ENCODE peak calls at places on chromosome 15, in seven cellular contexts. L is breast epithelium, O is SK-N-SH, C is H1, F is stomach, D is K562, U is GM23338. S is an unnamed sample.

GRCh38 chr15:42364529-42364928 is 5.2 kb downstream of the CAPN3 start:
- DNase-seq in L (no peak), O (no peak), C (no peak), F (no peak), D (no peak), U (no peak), S (no peak)

GRCh38 chr15:64334530-64334929 is 21.4 kb downstream of the CSNK1G1 start:
- DNase-seq in L (no peak), O (no peak), C (peak; percentile 7), F (no peak), D (no peak), U (peak; percentile 72), S (no peak)

GRCh38 chr15:28101983-28102441 is 2.9 kb upstream of the OCA2 start:
- DNase-seq in L (no peak), O (no peak), C (no peak), F (no peak), D (no peak), U (no peak), S (no peak)

GRCh38 chr15:88613074-88613944 is 7.8 kb upstream of the AEN start:
- DNase-seq in L (no peak), O (no peak), C (peak; percentile 70), F (no peak), D (no peak), U (peak; percentile 90), S (no peak)

GRCh38 chr15:71752085-71752484 is 58.3 kb upstream of the NR2E3 start:
- DNase-seq in L (no peak), O (no peak), C (no peak), F (no peak), D (no peak), U (no peak), S (no peak)

GRCh38 chr15:35256555-35256954 is 171.5 kb upstream of the NANOGP8 start:
- DNase-seq in L (no peak), O (no peak), C (no peak), F (no peak), D (no peak), U (no peak), S (no peak)

GRCh38 chr15:25478313-25478712 is 39.5 kb upstream of the UBE3A start:
- DNase-seq in L (no peak), O (no peak), C (no peak), F (no peak), D (no peak), U (no peak), S (no peak)

GRCh38 chr15:31484986-31485385 is 158.4 kb downstream of the KLF13 start:
- DNase-seq in L (no peak), O (no peak), C (no peak), F (peak; percentile 11), D (no peak), U (no peak), S (no peak)

GRCh38 chr15:93152264-93152884 is 63.4 kb upstream of the RGMA start:
- DNase-seq in L (no peak), O (no peak), C (no peak), F (no peak), D (no peak), U (no peak), S (no peak)
- TF ChIP-seq POLR2AphosphoS5 in L (no peak), O (no peak), C (no peak), F (no peak), D (no peak), U (no peak), S (no peak)

GRCh38 chr15:78077053-78077859 is at the start of gene TBC1D2B:
- DNase-seq in L (no peak), O (peak; percentile 94), C (no peak), F (peak; percentile 70), D (peak; percentile 80), U (peak; percentile 81), S (no peak)

GRCh38 chr15:78073026-78073425 is 4.5 kb downstream of the TBC1D2B start:
- DNase-seq in L (no peak), O (no peak), C (no peak), F (no peak), D (no peak), U (no peak), S (no peak)

GRCh38 chr15:78076231-78077052 is 1.1 kb downstream of the TBC1D2B start:
- DNase-seq in L (no peak), O (peak; percentile 44), C (no peak), F (no peak), D (no peak), U (peak; percentile 31), S (no peak)

GRCh38 chr15:78077860-78078187 is 313 bp upstream of the TBC1D2B start:
- DNase-seq in L (no peak), O (no peak), C (no peak), F (no peak), D (no peak), U (no peak), S (no peak)

DNA sequence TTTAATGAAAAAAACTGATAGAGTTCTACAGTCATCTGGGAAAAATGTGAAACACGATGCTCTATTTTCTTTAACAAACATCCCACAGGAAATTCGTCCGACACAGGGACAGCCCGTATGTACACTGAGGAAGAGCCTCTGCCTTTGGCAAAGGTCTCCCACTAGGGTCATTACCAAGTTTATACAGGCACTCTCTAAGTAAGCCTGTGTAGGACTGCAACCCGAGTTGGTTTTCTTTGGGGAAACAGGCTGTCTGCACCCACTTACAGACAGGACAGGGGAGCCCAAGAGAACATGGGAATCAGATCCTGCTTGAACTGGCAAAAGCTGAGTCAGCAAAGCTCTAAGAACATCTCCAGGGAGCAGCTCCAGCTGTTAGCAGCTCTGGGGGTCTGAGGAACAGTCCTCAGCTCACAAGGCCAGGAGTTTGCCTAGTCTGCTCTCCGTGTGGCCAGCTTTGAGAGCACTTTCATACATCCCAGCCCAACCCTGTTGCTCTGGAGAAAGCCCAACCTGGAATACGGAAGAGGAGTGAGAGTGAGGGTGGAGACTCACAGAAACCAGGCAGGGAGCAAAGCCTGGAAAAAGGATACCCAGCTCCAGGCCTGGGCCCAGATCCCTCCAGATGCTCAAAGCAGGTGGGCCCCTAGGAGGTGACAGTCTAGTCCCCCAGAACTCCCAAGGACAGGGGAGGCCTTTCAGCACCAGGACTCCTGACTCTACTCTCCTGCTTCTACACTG is 1.9 kb downstream of the TBC1D2B start:
- DNase-seq in L (no peak), O (no peak), C (peak; percentile 23), F (peak; percentile 64), D (no peak), U (peak; percentile 83), S (no peak)
- H3K4me1 ChIP-seq in L (no peaks in the 10 kb centered on the region), O (peaks cover 20% of the 10 kb centered on the region), C (peaks cover 6% of the 10 kb centered on the region), F (peaks cover 48% of the 10 kb centered on the region), D (peaks cover 17% of the 10 kb centered on the region), U (peaks cover 34% of the 10 kb centered on the region), S (peaks cover 68% of the 10 kb centered on the region)

DNA sequence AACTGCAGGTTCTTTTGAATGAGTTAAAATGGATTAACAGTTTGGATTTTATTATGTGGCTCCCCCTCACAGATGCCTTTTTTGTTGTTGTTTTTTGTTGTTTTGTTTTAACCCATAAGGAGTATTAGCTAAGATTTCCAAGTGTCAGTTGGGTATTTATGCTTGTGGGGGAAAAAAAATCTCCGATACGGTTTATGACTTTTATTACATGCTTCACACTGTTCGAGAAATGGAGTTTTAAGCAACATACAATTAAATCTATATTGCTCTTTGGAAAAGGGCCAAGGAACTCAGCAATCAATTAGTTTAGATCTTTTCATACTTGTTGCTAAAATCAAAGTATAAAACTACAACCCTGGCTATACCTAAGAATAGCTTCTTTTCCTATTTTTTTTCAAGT is 15.9 kb downstream of the NR2F2 start:
- DNase-seq in L (no peak), O (no peak), C (no peak), F (no peak), D (no peak), U (no peak), S (no peak)
- H3K27me3 ChIP-seq in L (no peaks in the 10 kb centered on the region), O (peaks cover 50% of the 10 kb centered on the region), C (peaks cover 96% of the 10 kb centered on the region), F (peaks cover 5% of the 10 kb centered on the region), D (no peaks in the 10 kb centered on the region), U (peaks cover 100% of the 10 kb centered on the region), S (no peaks in the 10 kb centered on the region)

GRCh38 chr15:75650908-75651809 is 3.4 kb downstream of the SNX33 start:
- DNase-seq in L (no peak), O (no peak), C (no peak), F (peak; percentile 44), D (peak; percentile 89), U (no peak), S (no peak)
- TF ChIP-seq POLR2AphosphoS5 in L (no peak), O (no peak), C (no peak), F (peak; percentile 12), D (no peak), U (no peak), S (peak; percentile 41)

GRCh38 chr15:93059442-93059841 is 29.6 kb downstream of the RGMA start:
- DNase-seq in L (no peak), O (no peak), C (no peak), F (no peak), D (no peak), U (no peak), S (no peak)

GRCh38 chr15:93057618-93058017 is 31.4 kb downstream of the RGMA start:
- DNase-seq in L (no peak), O (no peak), C (no peak), F (no peak), D (no peak), U (no peak), S (no peak)

GRCh38 chr15:93060336-93061248 is 28.4 kb downstream of the RGMA start:
- DNase-seq in L (no peak), O (no peak), C (no peak), F (no peak), D (no peak), U (no peak), S (no peak)

GRCh38 chr15:93058128-93058527 is 30.9 kb downstream of the RGMA start:
- DNase-seq in L (no peak), O (no peak), C (no peak), F (no peak), D (no peak), U (no peak), S (no peak)

DNA sequence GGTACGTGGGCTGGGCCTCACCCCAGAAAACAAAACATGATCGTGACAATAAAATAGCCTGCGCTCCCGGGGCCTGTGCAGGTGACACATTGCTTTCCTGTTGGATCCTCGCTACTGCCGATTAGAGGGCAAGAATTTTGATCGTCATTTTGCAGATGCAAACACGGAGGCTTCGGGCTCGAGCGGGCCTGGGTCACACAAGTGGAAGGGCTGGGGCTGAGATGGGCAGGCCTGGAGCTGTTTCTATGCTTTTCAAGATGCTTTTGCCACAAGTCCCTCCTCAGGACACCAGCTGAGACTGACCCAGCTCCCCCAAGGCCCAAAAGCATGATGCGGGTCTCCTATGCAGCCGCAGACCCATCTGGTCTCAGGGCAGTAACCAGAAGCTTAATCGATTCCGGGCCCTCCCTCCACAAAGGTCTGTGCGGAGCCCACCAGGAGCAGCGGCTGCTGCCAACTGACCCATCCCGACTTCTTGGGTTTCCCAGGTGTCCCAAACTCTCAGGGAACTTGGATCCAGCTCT is 30.0 kb downstream of the RGMA start:
- DNase-seq in L (no peak), O (no peak), C (no peak), F (no peak), D (no peak), U (no peak), S (no peak)
- H3K4me1 ChIP-seq in L (peaks cover 1% of the 10 kb centered on the region), O (peaks cover 3% of the 10 kb centered on the region), C (peaks cover 21% of the 10 kb centered on the region), F (peaks cover 23% of the 10 kb centered on the region), D (no peaks in the 10 kb centered on the region), U (peaks cover 41% of the 10 kb centered on the region), S (peaks cover 46% of the 10 kb centered on the region)

GRCh38 chr15:66115568-66116206 is 137.9 kb downstream of the MEGF11 start:
- DNase-seq in L (no peak), O (no peak), C (no peak), F (no peak), D (no peak), U (peak; percentile 62), S (no peak)
- H3K27me3 ChIP-seq in L (no peaks in the 10 kb centered on the region), O (peaks cover 24% of the 10 kb centered on the region), C (no peaks in the 10 kb centered on the region), F (no peaks in the 10 kb centered on the region), D (peaks cover 66% of the 10 kb centered on the region), U (no peaks in the 10 kb centered on the region), S (no peaks in the 10 kb centered on the region)

GRCh38 chr15:97759363-97759762 is 201.1 kb upstream of the ARRDC4 start:
- DNase-seq in L (no peak), O (no peak), C (no peak), F (no peak), D (no peak), U (no peak), S (no peak)
- TF ChIP-seq POLR2AphosphoS5 in L (no peak), O (no peak), C (no peak), F (no peak), D (no peak), U (no peak), S (no peak)